ENCODE peak calls at places on chromosomes 12 and 14, in nine cellular contexts. P, V, W, X, J, S, T, R and G are unnamed samples.
A peak's percentile ranks its signal among the peaks of the same experiment; 100 is the strongest.

GRCh38 chr14:55354500-55354899 is 57.1 kb downstream of the ATG14 start:
- DNase-seq in P (no peak), V (peak; percentile 63), W (peak; percentile 48), X (no peak), J (peak; percentile 37), S (peak; percentile 54), T (peak; percentile 78), R (peak; percentile 76), G (peak; percentile 44)

GRCh38 chr14:74621556-74621955 is 9.5 kb upstream of the LTBP2 start:
- DNase-seq in P (no peak), V (no peak), W (no peak), X (no peak), J (no peak), S (no peak), T (no peak), R (no peak), G (no peak)

GRCh38 chr12:104596128-104596799 is 139.5 kb downstream of the CHST11 start:
- DNase-seq in P (no peak), V (no peak), W (no peak), X (no peak), J (no peak), S (peak; percentile 82), T (no peak), R (peak; percentile 42), G (no peak)

GRCh38 chr12:19036673-19037357 is 92.7 kb upstream of the PLEKHA5 start:
- DNase-seq in P (no peak), V (no peak), W (no peak), X (no peak), J (no peak), S (peak; percentile 73), T (no peak), R (no peak), G (no peak)

GRCh38 chr14:89684139-89684538 is 267.1 kb upstream of the FOXN3 start:
- DNase-seq in P (no peak), V (no peak), W (no peak), X (no peak), J (no peak), S (no peak), T (no peak), R (no peak), G (no peak)

GRCh38 chr12:88752183-88752582 is 171.9 kb upstream of the KITLG start:
- DNase-seq in P (no peak), V (no peak), W (no peak), X (no peak), J (no peak), S (no peak), T (no peak), R (peak; percentile 11), G (no peak)

GRCh38 chr12:92502417-92503028 is 200.3 kb upstream of the PLEKHG7 start:
- DNase-seq in P (no peak), V (peak; percentile 19), W (no peak), X (no peak), J (no peak), S (no peak), T (no peak), R (peak; percentile 12), G (no peak)

GRCh38 chr14:29743566-29743965 is 184.1 kb downstream of the PRKD1 start:
- DNase-seq in P (no peak), V (no peak), W (no peak), X (no peak), J (no peak), S (no peak), T (no peak), R (no peak), G (no peak)

GRCh38 chr14:50067723-50068495 is 48.5 kb downstream of the VCPKMT start:
- DNase-seq in P (no peak), V (no peak), W (no peak), X (no peak), J (no peak), S (peak; percentile 77), T (no peak), R (no peak), G (no peak)

GRCh38 chr14:63887899-63888298 is 35.1 kb downstream of the SYNE2 start:
- DNase-seq in P (no peak), V (no peak), W (no peak), X (no peak), J (no peak), S (no peak), T (no peak), R (no peak), G (no peak)

GRCh38 chr12:30754383-30754749 is 385 bp downstream of the CAPRIN2 start:
- DNase-seq in P (no peak), V (no peak), W (no peak), X (no peak), J (no peak), S (no peak), T (no peak), R (no peak), G (no peak)

GRCh38 chr14:99389171-99389826 is 91.4 kb downstream of the SETD3 start:
- DNase-seq in P (no peak), V (peak; percentile 76), W (peak; percentile 57), X (no peak), J (peak; percentile 9), S (peak; percentile 38), T (no peak), R (peak; percentile 67), G (no peak)

GRCh38 chr14:33564774-33565630 is 385.9 kb downstream of the EGLN3 start:
- DNase-seq in P (no peak), V (peak; percentile 18), W (no peak), X (no peak), J (no peak), S (peak; percentile 93), T (no peak), R (no peak), G (no peak)

GRCh38 chr12:88339966-88340365 is 197.9 kb downstream of the TMTC3 start:
- DNase-seq in P (no peak), V (no peak), W (no peak), X (no peak), J (no peak), S (peak; percentile 65), T (no peak), R (no peak), G (no peak)